ENCODE peak calls at places on chromosomes 4 and X, in five cellular contexts. H, Y, F, I and J are unnamed samples.
A peak's percentile ranks its signal among the peaks of the same experiment; 100 is the strongest.

GRCh38 chr4:20428410-20429160 is 176.9 kb downstream of the SLIT2 start:
- DNase-seq in H (no peak), Y (no peak), F (no peak), I (no peak), J (no peak)

GRCh38 chr4:6076391-6076790 is 58.2 kb upstream of the C4orf50 start:
- DNase-seq in H (no peak), Y (no peak), F (peak; percentile 2), I (no peak), J (no peak)

GRCh38 chr4:32340591-32340990 is 1620.4 kb downstream of the PCDH7 start:
- DNase-seq in H (no peak), Y (no peak), F (no peak), I (no peak), J (no peak)

GRCh38 chrX:40171513-40172168 is 73.9 kb upstream of the BCOR start:
- DNase-seq in H (no peak), Y (no peak), F (no peak), I (no peak), J (no peak)

GRCh38 chr4:91086008-91086407 is 958.8 kb downstream of the CCSER1 start:
- DNase-seq in H (no peak), Y (no peak), F (no peak), I (no peak), J (no peak)

GRCh38 chr4:102299302-102299701 is 46.0 kb downstream of the SLC39A8 start:
- DNase-seq in H (no peak), Y (no peak), F (no peak), I (no peak), J (no peak)

GRCh38 chr4:33561259-33561658 is 2683.1 kb downstream of the ARAP2 start:
- DNase-seq in H (no peak), Y (no peak), F (no peak), I (no peak), J (no peak)

GRCh38 chr4:154998284-154998683 is 210.2 kb upstream of the NPY2R start:
- DNase-seq in H (no peak), Y (no peak), F (no peak), I (no peak), J (no peak)

GRCh38 chr4:73674451-73674919 is 54.2 kb upstream of the RASSF6 start:
- DNase-seq in H (no peak), Y (no peak), F (no peak), I (no peak), J (no peak)

GRCh38 chr4:124278477-124278876 is 434.1 kb downstream of the ANKRD50 start:
- DNase-seq in H (peak; percentile 63), Y (peak; percentile 20), F (no peak), I (no peak), J (no peak)

GRCh38 chr4:8607603-8608481 is 15.3 kb downstream of the CPZ start:
- DNase-seq in H (no peak), Y (no peak), F (no peak), I (no peak), J (no peak)

GRCh38 chr4:48343035-48343434 is 1.7 kb downstream of the SLAIN2 start:
- DNase-seq in H (no peak), Y (no peak), F (no peak), I (no peak), J (no peak)

GRCh38 chrX:46574337-46574940 is 874 bp downstream of the CHST7 start:
- DNase-seq in H (no peak), Y (no peak), F (peak; percentile 60), I (no peak), J (no peak)

GRCh38 chr4:149914521-149915115 is 99.0 kb upstream of the IQCM start:
- DNase-seq in H (no peak), Y (peak; percentile 35), F (no peak), I (no peak), J (no peak)

GRCh38 chr4:64824591-64824990 is 415.3 kb upstream of the TECRL start:
- DNase-seq in H (no peak), Y (no peak), F (no peak), I (no peak), J (no peak)

GRCh38 chrX:20595928-20596550 is 329.3 kb upstream of the RPS6KA3 start:
- DNase-seq in H (no peak), Y (no peak), F (no peak), I (no peak), J (no peak)

GRCh38 chr4:1017706-1018105 is 6.3 kb downstream of the FGFRL1 start:
- DNase-seq in H (no peak), Y (no peak), F (no peak), I (no peak), J (no peak)

GRCh38 chrX:44344687-44345086 is 1.2 kb upstream of the EFHC2 start:
- DNase-seq in H (no peak), Y (no peak), F (no peak), I (peak; percentile 90), J (no peak)